ENCODE peak calls at places on chromosomes 2 and 18, in eight cellular contexts. L, O, Q, N, J, S, Y and X are unnamed samples.

GRCh38 chr2:31420936-31421335 is 6.4 kb upstream of the XDH start:
- DNase-seq in L (no peak), O (no peak), Q (no peak), N (no peak), J (no peak), S (no peak), Y (no peak), X (no peak)

GRCh38 chr2:167265722-167266121 is 377.4 kb downstream of the XIRP2 start:
- DNase-seq in L (no peak), O (no peak), Q (no peak), N (no peak), J (no peak), S (no peak), Y (no peak), X (no peak)

GRCh38 chr2:32960647-32961403 is 14.1 kb downstream of the LTBP1 start:
- DNase-seq in L (no peak), O (no peak), Q (no peak), N (no peak), J (no peak), S (no peak), Y (no peak), X (no peak)

GRCh38 chr2:86078801-86079545 is 26.7 kb downstream of the POLR1A start:
- DNase-seq in L (no peak), O (no peak), Q (peak), N (peak), J (no peak), S (no peak), Y (no peak), X (no peak)

GRCh38 chr2:102094917-102095316 is 47.6 kb upstream of the IL1R1 start:
- DNase-seq in L (no peak), O (no peak), Q (no peak), N (peak), J (no peak), S (peak), Y (no peak), X (no peak)

GRCh38 chr2:75320893-75321292 is 121.6 kb upstream of the TACR1 start:
- DNase-seq in L (no peak), O (no peak), Q (no peak), N (no peak), J (no peak), S (no peak), Y (no peak), X (no peak)

GRCh38 chr18:56575819-56576663 is 62.4 kb downstream of the TXNL1 start:
- DNase-seq in L (no peak), O (peak), Q (no peak), N (peak), J (no peak), S (no peak), Y (no peak), X (peak)

GRCh38 chr2:151261977-151262291 is 271 bp upstream of the RBM43 start:
- DNase-seq in L (no peak), O (no peak), Q (no peak), N (no peak), J (no peak), S (no peak), Y (no peak), X (peak)

GRCh38 chr2:174051039-174051438 is 85.9 kb upstream of the SP3 start:
- DNase-seq in L (no peak), O (no peak), Q (no peak), N (no peak), J (no peak), S (no peak), Y (no peak), X (no peak)

GRCh38 chr2:177772529-177772928 is 300.0 kb downstream of the PDE11A start:
- DNase-seq in L (no peak), O (no peak), Q (no peak), N (peak), J (no peak), S (no peak), Y (no peak), X (peak)

GRCh38 chr2:24489465-24489864 is 1.6 kb upstream of the NCOA1 start:
- DNase-seq in L (no peak), O (no peak), Q (no peak), N (no peak), J (no peak), S (no peak), Y (no peak), X (no peak)

GRCh38 chr2:150619607-150620330 is 132.3 kb upstream of the RND3 start:
- DNase-seq in L (no peak), O (no peak), Q (no peak), N (no peak), J (no peak), S (peak), Y (no peak), X (no peak)

GRCh38 chr2:54701029-54701428 is 22.4 kb upstream of the EML6 start:
- DNase-seq in L (no peak), O (no peak), Q (no peak), N (no peak), J (no peak), S (no peak), Y (no peak), X (no peak)

GRCh38 chr2:236896677-236897076 is 189.0 kb upstream of the COPS8 start:
- DNase-seq in L (no peak), O (no peak), Q (no peak), N (no peak), J (no peak), S (no peak), Y (no peak), X (no peak)

GRCh38 chr2:12282780-12283695 is 433.7 kb upstream of the TRIB2 start:
- DNase-seq in L (peak), O (no peak), Q (no peak), N (no peak), J (no peak), S (no peak), Y (no peak), X (no peak)

GRCh38 chr2:43133708-43134570 is 92.5 kb downstream of the ZFP36L2 start:
- DNase-seq in L (peak), O (no peak), Q (peak), N (no peak), J (peak), S (no peak), Y (no peak), X (peak)

GRCh38 chr2:64770781-64771334 is 117.1 kb upstream of the SERTAD2 start:
- DNase-seq in L (no peak), O (no peak), Q (no peak), N (no peak), J (peak), S (no peak), Y (no peak), X (no peak)

GRCh38 chr2:237700583-237701032 is 73.2 kb downstream of the LRRFIP1 start:
- DNase-seq in L (peak), O (no peak), Q (no peak), N (no peak), J (peak), S (no peak), Y (no peak), X (peak)

DNA sequence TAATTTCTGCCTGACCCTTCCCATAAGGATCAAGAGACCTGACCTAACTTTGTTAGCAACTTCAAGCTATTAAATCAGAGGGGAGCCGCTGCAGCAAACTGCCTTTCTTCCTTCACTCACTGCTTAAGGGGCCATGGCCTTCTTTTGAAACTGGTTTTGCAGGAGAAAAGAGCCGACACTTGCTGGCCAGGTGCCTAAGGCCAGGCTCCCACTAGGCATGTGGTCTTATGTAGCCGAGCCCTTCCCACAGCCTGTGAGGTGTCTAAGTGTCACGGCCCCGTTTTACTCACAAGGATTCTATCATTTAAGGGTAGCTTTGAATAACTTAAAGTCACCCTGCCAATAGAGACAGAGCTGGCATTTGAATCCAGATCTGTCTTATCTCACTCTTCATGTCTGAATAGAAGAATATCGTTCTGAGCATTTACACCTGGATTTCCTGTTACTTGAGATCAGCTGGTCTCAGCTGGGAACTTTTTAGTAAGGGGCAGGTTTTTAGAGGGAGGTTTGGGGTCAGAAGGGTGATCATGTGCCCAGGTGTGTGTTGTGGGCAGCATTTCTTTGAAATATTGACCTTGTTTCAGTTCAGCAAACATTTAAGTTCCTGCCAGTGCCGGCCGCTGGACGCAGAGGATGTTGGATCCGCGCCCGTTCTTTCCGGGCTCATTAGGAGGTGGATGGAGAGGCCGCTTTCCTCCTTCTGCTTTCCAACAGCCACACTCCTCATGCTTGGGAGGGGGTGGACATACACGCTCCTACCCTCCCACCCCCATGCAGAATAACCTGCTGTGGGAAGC is 131.0 kb downstream of the ZNF236 start:
- DNase-seq in L (no peak), O (no peak), Q (no peak), N (peak), J (no peak), S (no peak), Y (peak), X (no peak)
- TF ChIP-seq CTCF in L (no peak), O (no peak), Q (no peak), N (no peak), J (no peak), S (no peak), Y (no peak), X (no peak)

GRCh38 chr2:239735829-239736357 is 289.2 kb downstream of the NDUFA10 start:
- DNase-seq in L (no peak), O (no peak), Q (no peak), N (no peak), J (no peak), S (no peak), Y (no peak), X (no peak)

GRCh38 chr2:239736358-239737143 is 288.6 kb downstream of the NDUFA10 start:
- DNase-seq in L (no peak), O (no peak), Q (no peak), N (no peak), J (no peak), S (no peak), Y (no peak), X (no peak)

GRCh38 chr2:239737144-239737463 is 288.0 kb downstream of the NDUFA10 start:
- DNase-seq in L (no peak), O (no peak), Q (no peak), N (no peak), J (no peak), S (no peak), Y (no peak), X (no peak)

GRCh38 chr2:239734436-239735005 is 290.6 kb downstream of the NDUFA10 start:
- DNase-seq in L (no peak), O (no peak), Q (no peak), N (no peak), J (peak), S (no peak), Y (no peak), X (no peak)

GRCh38 chr2:239735131-239735828 is 289.9 kb downstream of the NDUFA10 start:
- DNase-seq in L (no peak), O (no peak), Q (no peak), N (no peak), J (peak), S (no peak), Y (no peak), X (no peak)
- TF ChIP-seq CTCF in L (no peak), O (no peak), Q (no peak), N (no peak), J (no peak), S (no peak), Y (no peak), X (no peak)

GRCh38 chr18:43420950-43421349 is 143.7 kb upstream of the SYT4 start:
- DNase-seq in L (no peak), O (no peak), Q (no peak), N (no peak), J (no peak), S (no peak), Y (no peak), X (no peak)
- TF ChIP-seq CTCF in L (peak), O (no peak), Q (no peak), N (peak), J (no peak), S (no peak), Y (no peak), X (no peak)

DNA sequence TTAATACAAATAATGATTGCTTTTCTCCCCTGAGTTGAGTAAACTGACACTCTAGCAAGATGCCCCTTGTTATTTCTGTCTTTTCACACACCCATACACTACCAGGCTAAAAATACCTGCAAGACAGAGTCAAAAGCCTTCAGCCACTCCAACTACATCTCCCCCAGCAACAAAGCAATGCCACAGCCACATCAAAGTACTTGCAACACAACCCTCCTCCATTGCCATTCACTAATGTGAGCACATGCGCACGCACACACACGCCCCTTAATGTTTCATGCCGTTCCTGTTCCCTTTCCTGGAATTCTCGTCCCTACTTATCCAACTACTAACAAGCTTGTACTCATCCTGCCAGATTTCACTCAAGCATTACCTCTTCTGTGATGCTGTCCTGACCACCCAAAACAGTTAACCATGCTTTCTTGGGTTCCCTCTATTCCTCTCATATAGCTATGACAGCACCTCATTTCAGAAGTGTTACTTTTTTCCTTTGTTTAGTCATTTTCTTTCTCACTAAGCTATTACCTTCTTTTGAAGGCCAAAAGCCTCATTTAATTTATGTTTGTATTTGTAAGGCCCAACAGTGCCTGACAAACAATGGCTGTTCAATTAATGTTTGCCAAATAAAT is 29.6 kb downstream of the SLC25A12 start:
- DNase-seq in L (no peak), O (no peak), Q (no peak), N (no peak), J (no peak), S (no peak), Y (no peak), X (no peak)
- TF ChIP-seq CTCF in L (no peak), O (no peak), Q (no peak), N (no peak), J (no peak), S (no peak), Y (no peak), X (no peak)

GRCh38 chr2:7010376-7010775 is 93.2 kb downstream of the RNF144A start:
- DNase-seq in L (no peak), O (no peak), Q (no peak), N (no peak), J (no peak), S (no peak), Y (no peak), X (no peak)

GRCh38 chr2:7007488-7007845 is 90.3 kb downstream of the RNF144A start:
- DNase-seq in L (no peak), O (no peak), Q (no peak), N (no peak), J (no peak), S (no peak), Y (no peak), X (no peak)

GRCh38 chr2:7009207-7009911 is 92.1 kb downstream of the RNF144A start:
- DNase-seq in L (no peak), O (no peak), Q (no peak), N (no peak), J (peak), S (no peak), Y (no peak), X (no peak)

GRCh38 chr2:7011376-7012083 is 94.3 kb downstream of the RNF144A start:
- DNase-seq in L (no peak), O (no peak), Q (no peak), N (no peak), J (no peak), S (no peak), Y (no peak), X (no peak)

DNA sequence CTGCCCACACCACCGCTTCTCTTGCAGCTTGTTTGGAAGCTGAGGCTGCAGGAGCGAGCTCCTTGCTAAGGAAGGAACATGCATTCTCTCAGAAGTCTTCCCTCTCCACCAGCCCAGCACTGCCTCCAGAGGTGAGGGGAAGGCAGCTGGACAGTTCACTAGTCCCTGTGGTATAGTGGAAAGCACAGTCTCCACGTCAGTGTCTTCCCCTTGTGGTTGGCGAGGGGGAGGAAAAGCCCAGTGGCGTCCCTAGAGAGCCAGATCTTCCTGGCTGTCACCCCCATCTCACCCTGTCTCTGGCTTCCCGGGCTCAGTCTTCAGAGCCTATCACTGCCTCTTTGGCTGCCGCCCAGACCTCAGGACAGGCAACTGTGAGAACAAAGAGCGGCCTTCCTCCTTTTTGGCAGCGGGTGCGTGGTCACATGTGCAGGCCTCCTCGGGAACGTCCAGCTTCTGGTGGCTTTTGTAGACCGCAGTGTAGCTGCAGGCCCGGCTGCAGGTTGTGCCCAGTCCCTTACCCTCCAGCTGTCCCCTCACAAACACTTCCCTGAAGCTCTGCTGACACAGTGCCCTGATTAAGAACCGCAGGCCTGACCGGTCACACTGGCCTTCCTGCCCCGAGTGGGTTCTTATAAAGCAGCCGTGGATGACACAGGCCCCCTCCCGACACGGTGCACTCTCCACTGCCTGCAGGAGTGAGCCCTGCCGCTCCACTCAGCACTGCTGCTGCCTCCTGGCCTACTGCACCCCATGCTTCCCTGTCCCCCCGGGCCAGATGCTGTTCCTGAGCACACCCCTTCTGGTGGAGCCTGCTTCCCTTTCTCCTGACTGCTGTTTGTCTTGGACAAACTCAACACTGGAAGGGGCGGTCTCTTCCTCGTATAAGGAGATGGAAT is 90.9 kb downstream of the RNF144A start:
- DNase-seq in L (no peak), O (no peak), Q (no peak), N (no peak), J (peak), S (no peak), Y (peak), X (no peak)
- TF ChIP-seq CTCF in L (no peak), O (no peak), Q (no peak), N (no peak), J (no peak), S (no peak), Y (peak), X (peak)

GRCh38 chr2:120029672-120030640 is 17.1 kb downstream of the EPB41L5 start:
- DNase-seq in L (no peak), O (no peak), Q (no peak), N (no peak), J (no peak), S (no peak), Y (no peak), X (no peak)

GRCh38 chr2:120032297-120032696 is 19.4 kb downstream of the EPB41L5 start:
- DNase-seq in L (no peak), O (no peak), Q (no peak), N (no peak), J (no peak), S (no peak), Y (no peak), X (no peak)

GRCh38 chr2:120028795-120029194 is 15.9 kb downstream of the EPB41L5 start:
- DNase-seq in L (no peak), O (no peak), Q (no peak), N (no peak), J (no peak), S (no peak), Y (no peak), X (no peak)

GRCh38 chr2:120026890-120027289 is 14.0 kb downstream of the EPB41L5 start:
- DNase-seq in L (no peak), O (no peak), Q (no peak), N (no peak), J (no peak), S (no peak), Y (no peak), X (no peak)
- TF ChIP-seq CTCF in L (no peak), O (no peak), Q (no peak), N (peak), J (no peak), S (no peak), Y (no peak), X (no peak)

GRCh38 chr2:171999604-172000469 is at the start of gene METAP1D:
- DNase-seq in L (peak), O (peak), Q (peak), N (peak), J (peak), S (peak), Y (peak), X (peak)
- TF ChIP-seq CTCF in L (peak), O (no peak), Q (no peak), N (no peak), J (no peak), S (no peak), Y (no peak), X (no peak)

DNA sequence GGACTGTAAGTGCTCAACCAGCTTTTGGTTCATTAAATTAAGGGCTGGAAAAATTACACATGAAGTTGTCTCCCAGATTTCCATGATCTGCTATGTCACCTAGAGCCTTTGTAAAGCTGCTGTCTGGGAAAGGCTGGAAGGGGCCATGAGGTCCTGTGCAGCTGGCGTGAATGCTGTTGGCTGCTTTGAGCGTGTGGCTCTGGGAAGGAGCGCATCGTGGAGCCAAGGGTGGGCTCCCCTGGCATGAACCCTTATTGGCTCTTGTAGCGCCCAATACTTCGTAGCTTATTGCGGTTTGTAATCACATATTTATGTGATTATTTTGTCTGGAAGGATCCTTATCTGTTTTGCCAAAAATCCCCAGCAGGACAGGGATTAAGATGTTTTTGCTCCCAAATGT is 70.5 kb upstream of the LMAN1 start:
- DNase-seq in L (no peak), O (no peak), Q (no peak), N (no peak), J (no peak), S (no peak), Y (no peak), X (no peak)
- TF ChIP-seq CTCF in L (no peak), O (no peak), Q (no peak), N (no peak), J (no peak), S (no peak), Y (no peak), X (no peak)

GRCh38 chr18:27394687-27395086 is 209.6 kb upstream of the CHST9 start:
- DNase-seq in L (no peak), O (no peak), Q (no peak), N (no peak), J (no peak), S (no peak), Y (no peak), X (no peak)

GRCh38 chr18:27404855-27405254 is 219.7 kb upstream of the CHST9 start:
- DNase-seq in L (no peak), O (no peak), Q (no peak), N (no peak), J (no peak), S (no peak), Y (no peak), X (no peak)

GRCh38 chr18:27400001-27400400 is 214.9 kb upstream of the CHST9 start:
- DNase-seq in L (no peak), O (no peak), Q (no peak), N (peak), J (no peak), S (no peak), Y (no peak), X (no peak)
- TF ChIP-seq CTCF in L (no peak), O (no peak), Q (no peak), N (peak), J (no peak), S (no peak), Y (no peak), X (no peak)